ENCODE peak calls at places on chromosomes 16 and 17, in ten cellular contexts. G, W, N, T, M, E, X, D, F and Y are unnamed samples. For H3K36me3, the result is how much of the 10 kb centered on the place peaks cover.

GRCh38 chr17:20234266-20234665 is 225.1 kb downstream of the SPECC1 start:
- DNase-seq in G (no peak), W (no peak), N (no peak), T (no peak), M (no peak), E (no peak), X (peak), D (no peak), F (no peak), Y (no peak)

GRCh38 chr17:78919816-78920516 is 5.2 kb downstream of the TIMP2 start:
- DNase-seq in G (no peak), W (no peak), N (no peak), T (no peak), M (no peak), E (no peak), X (no peak), D (no peak), F (no peak), Y (no peak)

GRCh38 chr17:80663783-80664206 is 119.2 kb downstream of the RPTOR start:
- DNase-seq in G (no peak), W (peak), N (peak), T (no peak), M (no peak), E (peak), X (no peak), D (peak), F (no peak), Y (no peak)

GRCh38 chr16:64907844-64908243 is 214.0 kb downstream of the CDH11 start:
- DNase-seq in G (no peak), W (no peak), N (no peak), T (no peak), M (no peak), E (no peak), X (no peak), D (no peak), F (no peak), Y (no peak)

GRCh38 chr16:12158428-12158827 is 181.9 kb downstream of the SNX29 start:
- DNase-seq in G (no peak), W (no peak), N (no peak), T (no peak), M (no peak), E (no peak), X (no peak), D (no peak), F (no peak), Y (no peak)

GRCh38 chr17:62680541-62681052 is 53.1 kb downstream of the MRC2 start:
- DNase-seq in G (no peak), W (peak), N (no peak), T (no peak), M (no peak), E (peak), X (no peak), D (no peak), F (no peak), Y (no peak)

GRCh38 chr17:7483238-7484066 is 714 bp upstream of the POLR2A start:
- DNase-seq in G (peak), W (peak), N (peak), T (peak), M (peak), E (peak), X (peak), D (peak), F (peak), Y (peak)

GRCh38 chr17:80445152-80446110 is 30.5 kb downstream of the ENDOV start:
- DNase-seq in G (no peak), W (no peak), N (no peak), T (no peak), M (no peak), E (no peak), X (no peak), D (no peak), F (no peak), Y (no peak)

GRCh38 chr17:3964203-3965122 is at the start of gene ATP2A3:
- DNase-seq in G (no peak), W (peak), N (no peak), T (peak), M (no peak), E (no peak), X (peak), D (no peak), F (peak), Y (no peak)

GRCh38 chr17:45386180-45386579 is 46.5 kb downstream of the ARHGAP27 start:
- DNase-seq in G (no peak), W (no peak), N (no peak), T (no peak), M (no peak), E (no peak), X (no peak), D (no peak), F (no peak), Y (no peak)

GRCh38 chr16:83118365-83118764 is 491.6 kb downstream of the CDH13 start:
- DNase-seq in G (no peak), W (no peak), N (no peak), T (no peak), M (no peak), E (no peak), X (no peak), D (no peak), F (no peak), Y (no peak)

GRCh38 chr16:49022351-49022963 is 259.2 kb downstream of the CBLN1 start:
- DNase-seq in G (no peak), W (no peak), N (no peak), T (no peak), M (no peak), E (no peak), X (no peak), D (no peak), F (no peak), Y (no peak)

GRCh38 chr16:74903882-74904678 is 80.8 kb downstream of the WDR59 start:
- DNase-seq in G (no peak), W (no peak), N (no peak), T (no peak), M (no peak), E (no peak), X (no peak), D (no peak), F (no peak), Y (no peak)
- H3K36me3 ChIP-seq in G (half or more), W (half or more), N (under half), T (half or more), M (under half), E (under half), X (under half), D (under half), F (half or more), Y (under half)

GRCh38 chr17:38357488-38358123 is 6.0 kb downstream of the SOCS7 start:
- DNase-seq in G (no peak), W (no peak), N (no peak), T (no peak), M (no peak), E (no peak), X (no peak), D (no peak), F (no peak), Y (no peak)
- H3K27ac ChIP-seq in G (peak), W (no peak), N (no peak), T (no peak), M (peak), E (peak), X (no peak), D (no peak), F (peak), Y (peak)

GRCh38 chr16:74485916-74486315 is 64.6 kb upstream of the CLEC18B start:
- DNase-seq in G (no peak), W (no peak), N (no peak), T (no peak), M (no peak), E (no peak), X (no peak), D (no peak), F (no peak), Y (no peak)

GRCh38 chr16:74477226-74477625 is 55.9 kb upstream of the CLEC18B start:
- DNase-seq in G (no peak), W (no peak), N (no peak), T (no peak), M (no peak), E (no peak), X (no peak), D (no peak), F (no peak), Y (no peak)

GRCh38 chr16:74480150-74481029 is 59.1 kb upstream of the CLEC18B start:
- DNase-seq in G (peak), W (no peak), N (peak), T (no peak), M (no peak), E (peak), X (no peak), D (peak), F (peak), Y (no peak)
- H3K36me3 ChIP-seq in G (half or more), W (half or more), N (under half), T (half or more), M (under half), E (under half), X (half or more), D (under half), F (half or more), Y (under half)

GRCh38 chr16:9099131-9099625 is 7.7 kb downstream of the HAPSTR1 start:
- DNase-seq in G (no peak), W (peak), N (no peak), T (no peak), M (no peak), E (no peak), X (no peak), D (peak), F (no peak), Y (no peak)
- H3K27ac ChIP-seq in G (no peak), W (no peak), N (peak), T (peak), M (peak), E (no peak), X (no peak), D (peak), F (peak), Y (no peak)

GRCh38 chr16:69930117-69930776 is 20.9 kb upstream of the CLEC18A start:
- DNase-seq in G (peak), W (peak), N (no peak), T (no peak), M (peak), E (peak), X (peak), D (peak), F (peak), Y (peak)

GRCh38 chr16:69932691-69933392 is 18.3 kb upstream of the CLEC18A start:
- DNase-seq in G (no peak), W (no peak), N (no peak), T (no peak), M (peak), E (no peak), X (no peak), D (no peak), F (no peak), Y (no peak)

GRCh38 chr16:69929480-69929879 is 21.7 kb upstream of the CLEC18A start:
- DNase-seq in G (no peak), W (no peak), N (no peak), T (no peak), M (no peak), E (no peak), X (no peak), D (no peak), F (no peak), Y (no peak)

GRCh38 chr16:69932228-69932627 is 18.9 kb upstream of the CLEC18A start:
- DNase-seq in G (no peak), W (no peak), N (no peak), T (no peak), M (no peak), E (no peak), X (no peak), D (no peak), F (no peak), Y (no peak)

DNA sequence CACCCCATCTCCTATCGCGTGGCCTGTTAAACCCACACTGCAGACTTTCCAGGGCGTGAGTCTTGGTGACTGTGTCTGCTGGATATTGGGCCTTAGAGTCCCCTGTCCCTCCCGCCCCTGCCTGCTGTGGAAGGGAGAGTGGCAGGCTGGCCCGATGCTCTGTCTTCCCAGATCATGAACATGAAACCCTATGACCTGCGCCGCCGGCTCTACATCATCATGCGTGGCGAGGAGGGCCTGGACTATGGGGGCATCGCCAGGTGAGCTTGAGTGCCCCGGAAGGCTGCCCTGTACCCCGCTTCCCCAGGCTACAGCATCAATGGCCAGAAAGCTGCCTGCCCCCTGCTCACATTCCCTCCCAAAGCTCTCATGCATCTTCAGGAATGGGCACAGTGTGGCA is 19.5 kb upstream of the CLEC18A start:
- DNase-seq in G (no peak), W (no peak), N (no peak), T (no peak), M (no peak), E (no peak), X (no peak), D (no peak), F (no peak), Y (no peak)
- H3K36me3 ChIP-seq in G (half or more), W (under half), N (under half), T (half or more), M (half or more), E (under half), X (half or more), D (under half), F (half or more), Y (half or more)

DNA sequence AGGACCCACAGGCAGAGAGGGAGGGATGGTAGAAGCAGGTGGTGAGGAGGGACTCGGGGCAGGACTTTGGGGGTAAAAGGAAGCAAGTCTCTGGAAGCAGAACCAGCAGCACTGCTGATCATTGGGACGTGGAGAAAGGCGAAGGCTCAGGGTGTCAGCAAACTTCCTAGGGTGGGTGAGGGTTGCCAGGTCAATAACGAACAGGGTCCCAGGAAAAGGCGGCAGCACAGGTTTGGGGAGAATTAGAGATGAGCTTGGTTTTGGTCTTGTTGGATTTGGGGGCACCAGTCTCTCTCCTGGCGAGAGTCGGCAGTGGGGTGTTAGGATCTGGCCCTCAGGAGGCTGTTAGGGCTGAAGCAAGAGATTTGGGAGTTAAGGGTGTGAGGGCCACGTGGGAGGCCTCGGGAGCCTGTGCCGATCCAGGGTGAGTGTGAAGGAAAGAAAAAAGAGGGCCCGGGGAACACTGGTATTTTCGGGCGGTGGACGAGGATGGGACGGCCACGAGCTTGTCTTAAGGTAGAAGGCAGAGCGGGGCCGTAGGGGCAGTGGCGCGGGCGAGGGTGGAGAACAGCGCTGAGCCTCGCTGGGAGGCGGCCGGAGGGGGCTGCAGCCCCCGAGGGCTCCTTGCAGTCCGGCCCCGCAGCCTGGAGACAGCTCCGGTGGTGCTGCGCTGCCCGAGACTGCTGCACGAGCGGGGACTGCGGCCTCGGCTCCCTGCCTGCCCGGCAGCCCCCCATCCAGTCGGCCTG is 785 bp upstream of the ADORA2B start:
- DNase-seq in G (no peak), W (peak), N (no peak), T (no peak), M (no peak), E (no peak), X (no peak), D (no peak), F (no peak), Y (no peak)
- H3K27ac ChIP-seq in G (peak), W (no peak), N (no peak), T (no peak), M (no peak), E (no peak), X (no peak), D (no peak), F (peak), Y (no peak)

GRCh38 chr16:1315081-1316032 is 5.9 kb downstream of the UBE2I start:
- DNase-seq in G (no peak), W (no peak), N (no peak), T (no peak), M (no peak), E (no peak), X (no peak), D (no peak), F (no peak), Y (no peak)
- H3K36me3 ChIP-seq in G (half or more), W (half or more), N (under half), T (half or more), M (half or more), E (under half), X (half or more), D (under half), F (half or more), Y (half or more)

GRCh38 chr16:9124908-9125584 is 33.6 kb downstream of the HAPSTR1 start:
- DNase-seq in G (peak), W (no peak), N (no peak), T (no peak), M (no peak), E (no peak), X (no peak), D (peak), F (no peak), Y (peak)
- H3K27ac ChIP-seq in G (no peak), W (no peak), N (no peak), T (no peak), M (no peak), E (no peak), X (no peak), D (no peak), F (no peak), Y (no peak)

GRCh38 chr17:47145351-47145750 is 43.7 kb downstream of the CDC27 start:
- DNase-seq in G (no peak), W (peak), N (no peak), T (no peak), M (no peak), E (no peak), X (no peak), D (no peak), F (no peak), Y (no peak)
- H3K36me3 ChIP-seq in G (half or more), W (half or more), N (under half), T (half or more), M (half or more), E (under half), X (under half), D (under half), F (half or more), Y (half or more)